ENCODE peak calls at places on chromosomes 2 and 18, in six cellular contexts. H, N, G, V, C and F are unnamed samples.

GRCh38 chr18:74609535-74609934 is 11.9 kb downstream of the ZNF407 start:
- DNase-seq in N (no peak), G (no peak), H (no peak), V (no peak), C (no peak), F (no peak)

GRCh38 chr18:22185723-22186386 is 16.5 kb downstream of the GATA6 start:
- DNase-seq in C (no peak), H (no peak), N (no peak), V (no peak), G (no peak), F (no peak)

GRCh38 chr2:160892204-160892603 is 268.0 kb upstream of the TANK start:
- DNase-seq in G (no peak), V (no peak), H (no peak), N (no peak), C (no peak), F (no peak)

GRCh38 chr18:74251297-74252031 is 40.3 kb downstream of the CYB5A start:
- DNase-seq in G (no peak), C (no peak), V (no peak), N (no peak), H (no peak), F (no peak)

GRCh38 chr18:14025306-14025940 is 106.8 kb downstream of the ZNF519 start:
- DNase-seq in N (no peak), C (no peak), H (no peak), G (no peak), V (peak; percentile 57), F (no peak)

GRCh38 chr2:197628043-197628500 is 47.3 kb downstream of the RFTN2 start:
- DNase-seq in V (no peak), N (no peak), H (no peak), G (peak; percentile 11), C (no peak), F (no peak)

GRCh38 chr2:169141713-169142352 is 72.5 kb downstream of the DHRS9 start:
- DNase-seq in C (no peak), V (peak; percentile 75), G (peak; percentile 72), H (peak; percentile 75), N (no peak), F (no peak)

GRCh38 chr2:33380001-33380609 is 96.3 kb upstream of the RASGRP3 start:
- DNase-seq in C (no peak), G (no peak), N (no peak), V (no peak), H (no peak), F (no peak)

GRCh38 chr18:35747894-35748472 is 166.4 kb downstream of the GALNT1 start:
- DNase-seq in N (no peak), C (no peak), V (no peak), G (no peak), H (no peak), F (no peak)

GRCh38 chr2:169734172-169734847 is 678 bp downstream of the KLHL23 start:
- DNase-seq in G (peak; percentile 69), H (no peak), V (no peak), C (peak; percentile 70), N (peak; percentile 23), F (no peak)

GRCh38 chr2:222142027-222142426 is 156.8 kb downstream of the PAX3 start:
- DNase-seq in C (no peak), N (no peak), G (no peak), H (no peak), V (no peak), F (no peak)

GRCh38 chr2:20182241-20182931 is 42.5 kb downstream of the SDC1 start:
- DNase-seq in H (no peak), G (no peak), V (no peak), C (peak; percentile 94), N (no peak), F (no peak)

GRCh38 chr2:54589340-54590215 is 133.5 kb downstream of the SPTBN1 start:
- DNase-seq in C (no peak), G (no peak), N (no peak), V (no peak), H (no peak), F (no peak)

GRCh38 chr18:22314406-22314805 is 103.3 kb downstream of the CTAGE1 start:
- DNase-seq in N (no peak), V (no peak), C (no peak), G (no peak), H (no peak), F (no peak)

GRCh38 chr2:16063955-16064633 is 123.7 kb downstream of the MYCN start:
- DNase-seq in C (no peak), G (no peak), N (no peak), H (no peak), V (no peak), F (no peak)

GRCh38 chr2:222311321-222311977 is 12.7 kb upstream of the PAX3 start:
- DNase-seq in N (no peak), C (peak; percentile 52), G (no peak), V (peak; percentile 77), H (no peak), F (no peak)

GRCh38 chr2:126399001-126399400 is 257.0 kb upstream of the GYPC start:
- DNase-seq in H (no peak), C (no peak), N (no peak), G (no peak), V (no peak), F (no peak)

GRCh38 chr2:54964271-54964670 is 86.0 kb downstream of the RTN4 start:
- DNase-seq in G (no peak), C (no peak), V (no peak), H (no peak), N (no peak), F (no peak)

GRCh38 chr2:10755621-10756020 is 34.2 kb downstream of the ATP6V1C2 start:
- DNase-seq in H (no peak), N (no peak), C (no peak), G (no peak), V (no peak), F (no peak)

DNA sequence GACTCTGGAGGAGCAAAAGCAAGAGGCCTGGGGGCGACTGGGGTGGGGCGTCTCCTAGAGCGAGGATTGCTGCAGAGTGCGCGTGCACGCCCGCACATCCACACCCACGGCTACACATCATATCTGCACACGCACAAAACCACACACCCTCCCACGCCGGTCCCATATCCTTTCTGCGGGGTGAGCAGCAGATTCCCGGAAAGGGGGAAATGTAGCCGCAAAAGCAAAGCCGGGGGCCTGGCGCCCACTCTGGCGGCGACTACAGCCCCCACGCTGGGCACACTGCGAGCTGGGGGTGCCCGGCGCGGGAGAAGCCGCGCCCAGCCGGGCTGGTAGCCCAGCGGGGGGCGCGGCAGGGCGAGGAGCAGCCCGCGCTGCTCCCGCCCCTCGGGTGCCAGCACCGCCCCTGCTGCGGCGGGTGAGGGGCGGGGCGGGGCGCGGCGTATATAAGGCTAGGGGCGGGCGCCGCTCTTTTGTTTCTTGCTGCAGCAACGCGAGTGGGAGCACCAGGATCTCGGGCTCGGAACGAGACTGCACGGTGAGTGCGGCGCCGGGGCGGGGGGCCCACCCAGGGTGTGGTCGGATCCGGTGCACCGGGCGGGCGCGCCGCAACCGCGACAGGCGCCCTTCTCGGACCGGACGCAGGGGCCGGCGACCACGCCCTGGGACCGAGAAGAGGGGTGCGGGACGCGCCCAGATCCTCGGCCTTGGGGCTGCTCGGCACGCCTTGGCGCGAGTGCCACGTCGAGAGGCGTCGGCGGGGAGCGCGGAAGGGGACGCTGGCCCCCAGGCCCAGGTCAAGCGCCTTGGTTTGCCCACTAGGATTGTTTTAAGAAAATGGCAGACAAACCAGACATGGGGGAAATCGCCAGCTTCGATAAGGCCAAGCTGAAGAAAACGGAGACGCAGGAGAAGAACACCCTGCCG is at the start of gene TMSB10:
- DNase-seq in H (peak; percentile 97), V (peak; percentile 74), N (peak; percentile 92), G (peak; percentile 89), C (peak; percentile 94), F (peak; percentile 72)
- TF ChIP-seq CTCF in H (no peak), V (no peak), N (peak; percentile 17), G (no peak), C (peak; percentile 17), F (no peak)

DNA sequence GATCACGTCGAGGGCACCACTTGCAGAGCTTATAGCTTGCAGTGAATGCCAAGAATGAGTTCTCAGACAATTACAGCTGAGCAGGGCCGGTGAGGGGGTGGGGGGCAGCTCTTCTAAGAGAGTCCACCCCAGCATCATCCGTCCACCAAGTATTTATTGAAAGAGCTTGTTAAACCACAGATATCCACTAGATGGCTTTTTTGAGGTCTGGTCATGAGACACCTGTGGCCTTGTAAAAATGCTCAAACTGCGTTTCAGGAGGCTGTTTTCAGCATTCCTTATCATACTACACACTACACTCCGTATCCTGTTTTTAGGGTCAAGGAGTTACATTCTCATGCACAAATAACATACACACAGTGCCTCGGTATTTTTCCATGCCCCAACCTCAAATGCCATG is 51.5 kb downstream of the DNAJC10 start:
- DNase-seq in C (no peak), V (peak; percentile 28), N (no peak), G (peak; percentile 30), H (no peak), F (no peak)
- TF ChIP-seq CTCF in C (peak; percentile 27), V (peak; percentile 64), N (peak; percentile 33), G (peak; percentile 43), H (no peak), F (peak; percentile 15)

GRCh38 chr2:166181813-166182154 is 54.0 kb upstream of the SCN1A start:
- DNase-seq in V (no peak), N (no peak), G (no peak), H (no peak), C (no peak), F (no peak)

GRCh38 chr2:166180951-166181812 is 53.4 kb upstream of the SCN1A start:
- DNase-seq in H (no peak), V (peak; percentile 72), N (peak; percentile 10), C (peak; percentile 65), G (peak; percentile 67), F (peak; percentile 27)

GRCh38 chr2:166184789-166185188 is 57.0 kb upstream of the SCN1A start:
- DNase-seq in N (no peak), V (no peak), G (no peak), H (no peak), C (no peak), F (no peak)

GRCh38 chr2:166173263-166173662 is 45.4 kb upstream of the SCN1A start:
- DNase-seq in G (no peak), V (no peak), N (no peak), C (no peak), H (no peak), F (no peak)

DNA sequence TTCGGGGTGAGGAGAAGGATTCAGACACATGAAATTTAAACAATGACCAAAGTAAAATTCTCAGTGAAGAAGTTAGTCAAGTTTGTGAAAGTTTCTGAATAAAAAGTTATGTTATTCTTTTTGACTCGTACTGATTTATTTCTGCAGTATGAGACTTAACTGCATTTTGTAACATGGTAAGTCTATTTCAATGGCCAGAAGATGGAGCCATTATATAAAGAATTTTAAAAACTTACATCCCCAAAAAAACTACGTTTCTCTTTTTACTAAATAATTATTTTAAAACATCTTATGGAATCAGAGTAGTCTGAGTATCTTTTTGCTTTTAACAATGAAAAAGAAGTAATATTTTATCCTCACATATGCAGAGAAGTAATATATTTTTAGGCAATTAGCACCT is 51.4 kb upstream of the SCN1A start:
- DNase-seq in C (no peak), G (no peak), V (no peak), H (no peak), N (no peak), F (no peak)
- TF ChIP-seq CTCF in C (no peak), G (peak; percentile 36), V (peak; percentile 25), H (no peak), N (no peak), F (peak; percentile 16)

DNA sequence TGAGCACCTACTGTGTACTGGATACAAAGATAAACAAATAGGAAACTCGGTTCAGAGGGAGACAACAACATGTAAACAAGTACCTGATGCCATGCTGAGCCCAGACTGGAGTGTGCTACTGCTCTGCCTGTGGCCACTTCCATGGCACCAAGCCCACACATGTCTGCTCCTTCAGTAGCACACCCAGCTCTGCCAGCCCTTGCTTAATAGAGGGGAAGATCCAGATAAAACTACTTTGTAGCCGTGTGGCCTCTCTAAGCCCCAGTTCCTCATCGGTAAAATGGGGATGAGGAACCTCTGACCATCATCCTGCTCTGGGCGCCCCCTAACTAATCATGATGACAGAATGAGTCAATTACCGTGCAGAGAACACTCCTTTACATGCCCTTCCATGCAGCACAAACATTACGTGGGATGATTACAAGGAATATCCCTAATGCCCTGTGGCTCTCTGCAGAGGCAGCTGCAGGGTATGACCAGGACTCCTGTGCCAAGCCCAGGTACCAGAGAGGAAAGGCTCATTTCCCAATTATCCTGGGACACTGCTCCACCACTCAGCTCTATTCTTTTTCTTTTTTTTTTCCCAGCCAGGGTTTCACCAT is 34.9 kb downstream of the DNMT3A start:
- DNase-seq in V (no peak), G (no peak), N (no peak), H (no peak), C (peak; percentile 67), F (no peak)
- TF ChIP-seq CTCF in V (no peak), G (no peak), N (no peak), H (no peak), C (no peak), F (no peak)